ENCODE peak calls at places on chromosomes 4 and X, in six cellular contexts. I is HCT116; M is dorsolateral prefrontal cortex; O is Caki2; S is activated naive CD4-positive, alpha-beta T cell treated with anti-CD3 and anti-CD28 coated beads, Interleukin-2, amount 10 ng/mL, durations not matched to agents 7 days and 5 days; D is HAP-1. T is an unnamed sample.
A peak's percentile ranks its signal among the peaks of the same experiment; 100 is the strongest.

GRCh38 chr4:121736735-121737351 is 28.1 kb downstream of the SMIM43 start:
- DNase-seq in I (peak; percentile 54), M (no peak), O (peak; percentile 28), S (peak; percentile 24), D (peak; percentile 43), T (no peak)

GRCh38 chrX:51456814-51457213 is 39.6 kb downstream of the NUDT11 start:
- DNase-seq in I (no peak), M (no peak), O (no peak), S (no peak), D (no peak), T (no peak)

GRCh38 chr4:47703008-47703407 is 134.9 kb downstream of the CORIN start:
- DNase-seq in I (no peak), M (no peak), O (no peak), S (no peak), D (no peak), T (no peak)

GRCh38 chr4:47531241-47531953 is 46.3 kb downstream of the ATP10D start:
- DNase-seq in I (no peak), M (no peak), O (peak; percentile 54), S (peak; percentile 72), D (peak; percentile 74), T (no peak)

GRCh38 chr4:20356565-20356964 is 104.9 kb downstream of the SLIT2 start:
- DNase-seq in I (no peak), M (no peak), O (peak; percentile 39), S (no peak), D (peak; percentile 74), T (no peak)

GRCh38 chr4:164097119-164097518 is 602.6 kb downstream of the TMA16 start:
- DNase-seq in I (no peak), M (no peak), O (no peak), S (no peak), D (no peak), T (no peak)

GRCh38 chr4:78650106-78651021 is 98.8 kb downstream of the ANXA3 start:
- DNase-seq in I (no peak), M (no peak), O (no peak), S (no peak), D (no peak), T (no peak)

GRCh38 chr4:123037809-123038208 is 115.4 kb upstream of the NUDT6 start:
- DNase-seq in I (no peak), M (no peak), O (no peak), S (no peak), D (peak; percentile 12), T (no peak)

GRCh38 chrX:154603438-154604430 is 15.3 kb downstream of the CTAG1B start:
- DNase-seq in I (peak; percentile 42), M (no peak), O (peak; percentile 32), S (no peak), D (no peak), T (no peak)

GRCh38 chrX:115494133-115494532 is 66.8 kb upstream of the PLS3 start:
- DNase-seq in I (no peak), M (no peak), O (no peak), S (no peak), D (peak; percentile 47), T (no peak)

GRCh38 chr4:75653845-75654503 is 19.2 kb downstream of the G3BP2 start:
- DNase-seq in I (no peak), M (no peak), O (peak; percentile 30), S (no peak), D (no peak), T (no peak)

T was measured in cerebellar nuclear complex.